ENCODE peak calls at places on chromosomes 1 and 21, in eight cellular contexts. Z is colonic mucosa; L is lung; P is cardiac muscle cell; V is MM.1S; J is SK-N-SH; O is CD8-positive, alpha-beta T cell; E is hepatocyte. A is an unnamed sample. For H3K9me3, the result is how much of the 10 kb centered on the place peaks cover.

GRCh38 chr1:89865498-89866385 is 44.9 kb downstream of the LRRC8D start:
- DNase-seq in Z (no peak), L (no peak), P (no peak), V (no peak), J (no peak), O (no peak), E (peak), A (no peak)

GRCh38 chr1:152735648-152736047 is 22.2 kb upstream of the KPRP start:
- DNase-seq in Z (no peak), L (no peak), P (no peak), V (no peak), J (no peak), O (no peak), E (no peak), A (no peak)

GRCh38 chr1:33120436-33121231 is 39.7 kb downstream of the AZIN2 start:
- DNase-seq in Z (no peak), L (no peak), P (no peak), V (no peak), J (peak), O (no peak), E (no peak), A (no peak)

GRCh38 chr1:117392776-117393175 is 25.5 kb downstream of the MAN1A2 start:
- DNase-seq in Z (no peak), L (no peak), P (no peak), V (no peak), J (no peak), O (no peak), E (no peak), A (no peak)

GRCh38 chr1:6271001-6271400 is 10.1 kb upstream of the GPR153 start:
- DNase-seq in Z (no peak), L (no peak), P (no peak), V (no peak), J (no peak), O (no peak), E (no peak), A (no peak)

GRCh38 chr1:32286763-32287162 is 5.1 kb upstream of the HDAC1 start:
- DNase-seq in Z (no peak), L (no peak), P (no peak), V (no peak), J (no peak), O (no peak), E (no peak), A (no peak)

GRCh38 chr1:221418346-221418745 is 323.5 kb downstream of the DUSP10 start:
- DNase-seq in Z (no peak), L (no peak), P (no peak), V (no peak), J (no peak), O (no peak), E (no peak), A (no peak)

GRCh38 chr1:44412591-44412990 is 7.5 kb downstream of the RNF220 start:
- DNase-seq in Z (no peak), L (no peak), P (peak), V (no peak), J (no peak), O (no peak), E (no peak), A (no peak)

GRCh38 chr1:43531906-43532584 is 1.4 kb downstream of the PTPRF start:
- DNase-seq in Z (peak), L (no peak), P (no peak), V (no peak), J (peak), O (no peak), E (no peak), A (no peak)

GRCh38 chr1:45508295-45509151 is 8.4 kb downstream of the MMACHC start:
- DNase-seq in Z (no peak), L (no peak), P (no peak), V (no peak), J (no peak), O (no peak), E (no peak), A (no peak)

GRCh38 chr1:52633291-52633754 is 355 bp downstream of the SHISAL2A start:
- DNase-seq in Z (no peak), L (no peak), P (peak), V (no peak), J (no peak), O (peak), E (peak), A (peak)

GRCh38 chr1:50779811-50780210 is 180.3 kb downstream of the FAF1 start:
- DNase-seq in Z (no peak), L (no peak), P (no peak), V (no peak), J (no peak), O (no peak), E (no peak), A (no peak)

GRCh38 chr21:44375281-44375651 is 21.8 kb downstream of the TRPM2 start:
- DNase-seq in Z (no peak), L (peak), P (no peak), V (no peak), J (no peak), O (peak), E (no peak), A (no peak)

GRCh38 chr1:218362418-218363076 is 17.4 kb downstream of the TGFB2 start:
- DNase-seq in Z (no peak), L (no peak), P (no peak), V (no peak), J (no peak), O (no peak), E (no peak), A (no peak)

GRCh38 chr1:218365600-218365999 is 20.5 kb downstream of the TGFB2 start:
- DNase-seq in Z (no peak), L (no peak), P (no peak), V (no peak), J (no peak), O (no peak), E (no peak), A (no peak)

GRCh38 chr1:218366322-218367052 is 21.4 kb downstream of the TGFB2 start:
- DNase-seq in Z (no peak), L (no peak), P (no peak), V (peak), J (no peak), O (no peak), E (no peak), A (no peak)

GRCh38 chr1:218363141-218363540 is 18.0 kb downstream of the TGFB2 start:
- DNase-seq in Z (no peak), L (no peak), P (no peak), V (no peak), J (no peak), O (no peak), E (no peak), A (no peak)

DNA sequence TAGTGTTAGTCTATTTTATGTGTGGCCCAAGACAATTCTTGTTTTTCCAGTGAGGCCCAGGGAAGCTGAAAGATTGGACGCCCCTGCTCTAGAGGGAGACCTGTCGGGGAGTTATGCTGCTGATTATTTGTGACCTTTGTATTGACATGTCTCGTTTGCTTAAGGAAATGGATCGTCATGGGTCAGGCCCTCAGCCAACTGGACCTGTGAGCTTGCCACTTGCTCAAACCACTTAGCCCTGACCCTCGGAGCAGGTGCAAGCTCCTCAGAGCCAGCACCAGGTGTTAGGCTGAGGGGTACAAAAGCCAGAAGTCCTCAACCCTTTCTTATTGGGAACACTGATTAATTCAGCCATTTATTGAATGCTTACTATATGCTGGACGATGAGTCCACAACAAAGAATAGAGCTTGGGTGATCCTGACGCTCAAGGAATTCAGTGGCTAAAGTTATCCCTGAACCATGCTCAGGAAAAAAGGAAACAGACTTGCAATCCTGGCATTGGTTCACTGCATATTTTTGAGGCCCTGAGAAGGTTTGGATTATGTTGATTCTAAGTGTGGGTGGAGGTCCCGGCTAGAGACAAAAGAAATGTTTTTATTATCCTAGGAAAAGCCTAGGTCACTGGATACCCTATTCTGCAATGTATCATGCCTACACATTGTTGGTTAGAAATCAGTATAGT is 19.0 kb downstream of the TGFB2 start:
- DNase-seq in Z (no peak), L (no peak), P (no peak), V (no peak), J (no peak), O (no peak), E (no peak), A (no peak)
- H3K27ac ChIP-seq in Z (no peak), L (no peak), P (peak), V (no peak), J (no peak), O (no peak), E (no peak), A (no peak)

GRCh38 chr1:2980073-2980791 is 41.0 kb upstream of the ACTRT2 start:
- DNase-seq in Z (no peak), L (no peak), P (no peak), V (no peak), J (no peak), O (no peak), E (no peak), A (no peak)

GRCh38 chr1:2977886-2978611 is 43.2 kb upstream of the ACTRT2 start:
- DNase-seq in Z (no peak), L (no peak), P (no peak), V (no peak), J (no peak), O (no peak), E (peak), A (no peak)

GRCh38 chr1:2980849-2981248 is 40.4 kb upstream of the ACTRT2 start:
- DNase-seq in Z (no peak), L (no peak), P (no peak), V (no peak), J (no peak), O (no peak), E (no peak), A (no peak)

GRCh38 chr1:2979191-2980072 is 41.8 kb upstream of the ACTRT2 start:
- DNase-seq in Z (no peak), L (no peak), P (no peak), V (no peak), J (peak), O (no peak), E (no peak), A (no peak)

DNA sequence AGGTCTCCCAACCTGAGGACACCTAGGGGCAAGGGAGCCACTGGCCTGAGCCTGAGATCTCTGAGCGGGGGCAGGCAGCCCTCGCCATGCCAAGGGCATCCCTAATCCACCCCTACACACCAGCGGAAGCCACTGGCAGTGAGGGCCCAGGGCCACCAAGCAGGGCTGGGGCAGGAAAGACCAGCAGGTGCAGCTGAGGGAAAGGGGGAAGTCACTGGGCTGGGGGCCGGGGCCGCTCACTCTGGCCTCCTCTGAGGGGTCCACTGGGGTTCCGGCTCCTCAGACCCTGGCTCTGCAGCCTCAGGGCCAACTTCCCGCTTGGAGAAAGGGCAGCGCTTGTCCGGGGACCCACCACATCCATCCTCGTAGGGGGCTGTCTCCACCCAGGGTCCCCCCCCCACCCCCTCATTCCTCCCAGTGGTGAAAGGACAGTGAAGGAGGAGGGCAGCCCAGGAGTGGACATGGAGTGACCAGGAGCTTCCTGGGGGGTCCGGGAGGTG is 42.5 kb upstream of the ACTRT2 start:
- DNase-seq in Z (no peak), L (no peak), P (no peak), V (no peak), J (no peak), O (no peak), E (peak), A (no peak)
- H3K9me3 ChIP-seq in Z (under half), L (under half), P (under half), V (under half), J (under half), O (under half), E (under half), A (under half)

GRCh38 chr1:183936791-183937190 is 100.7 kb downstream of the COLGALT2 start:
- DNase-seq in Z (no peak), L (no peak), P (no peak), V (no peak), J (no peak), O (no peak), E (no peak), A (no peak)
- H3K27ac ChIP-seq in Z (no peak), L (no peak), P (no peak), V (no peak), J (no peak), O (no peak), E (no peak), A (no peak)

GRCh38 chr21:41578083-41578482 is 70.1 kb upstream of the TMPRSS2 start:
- DNase-seq in Z (no peak), L (no peak), P (no peak), V (no peak), J (no peak), O (no peak), E (no peak), A (no peak)
- H3K9me3 ChIP-seq in Z (under half), L (under half), P (under half), V (under half), J (under half), O (under half), E (under half), A (under half)

GRCh38 chr1:158999301-159000069 is 10.2 kb upstream of the IFI16 start:
- DNase-seq in Z (peak), L (peak), P (peak), V (no peak), J (no peak), O (no peak), E (peak), A (no peak)

GRCh38 chr1:158998781-158999161 is 10.9 kb upstream of the IFI16 start:
- DNase-seq in Z (peak), L (peak), P (peak), V (peak), J (peak), O (peak), E (peak), A (peak)

GRCh38 chr1:158998037-158998780 is 11.5 kb upstream of the IFI16 start:
- DNase-seq in Z (no peak), L (no peak), P (no peak), V (peak), J (no peak), O (no peak), E (no peak), A (no peak)

GRCh38 chr1:159000627-159001026 is 9.1 kb upstream of the IFI16 start:
- DNase-seq in Z (peak), L (peak), P (peak), V (no peak), J (no peak), O (no peak), E (peak), A (no peak)

GRCh38 chr1:159000070-159000409 is 9.7 kb upstream of the IFI16 start:
- DNase-seq in Z (no peak), L (no peak), P (no peak), V (no peak), J (no peak), O (no peak), E (no peak), A (no peak)
- H3K27ac ChIP-seq in Z (peak), L (peak), P (peak), V (no peak), J (peak), O (no peak), E (peak), A (no peak)

DNA sequence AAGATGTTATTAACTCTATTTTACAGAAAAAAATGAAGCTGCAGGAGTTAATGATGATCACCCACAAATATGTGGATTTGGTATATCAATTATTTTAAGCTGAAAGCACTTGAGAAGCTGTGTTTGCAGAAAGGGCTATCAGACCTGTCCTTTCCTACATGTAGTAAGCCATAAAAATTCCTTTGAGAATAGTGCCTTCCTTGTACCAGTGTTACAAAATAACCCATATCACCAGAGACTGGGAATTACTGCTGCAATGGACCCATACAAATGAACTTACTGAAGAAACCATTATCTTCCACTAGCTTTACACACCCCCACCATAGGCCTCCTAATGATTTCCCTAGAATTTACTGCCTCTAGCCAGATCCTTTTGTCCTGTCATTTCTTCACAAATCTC is 99.2 kb upstream of the ZRANB2 start:
- DNase-seq in Z (no peak), L (no peak), P (no peak), V (no peak), J (no peak), O (no peak), E (peak), A (no peak)
- H3K9me3 ChIP-seq in Z (under half), L (under half), P (under half), V (under half), J (under half), O (under half), E (under half), A (under half)

GRCh38 chr1:203323587-203323986 is 18.3 kb downstream of the BTG2 start:
- DNase-seq in Z (no peak), L (no peak), P (no peak), V (no peak), J (no peak), O (no peak), E (no peak), A (no peak)
- H3K27ac ChIP-seq in Z (peak), L (no peak), P (no peak), V (peak), J (no peak), O (peak), E (peak), A (peak)

GRCh38 chr1:2942410-2942809 is 78.9 kb upstream of the ACTRT2 start:
- DNase-seq in Z (no peak), L (no peak), P (no peak), V (no peak), J (no peak), O (no peak), E (no peak), A (no peak)

GRCh38 chr1:2940178-2940577 is 81.1 kb upstream of the ACTRT2 start:
- DNase-seq in Z (no peak), L (no peak), P (no peak), V (no peak), J (no peak), O (no peak), E (no peak), A (no peak)

GRCh38 chr1:2941907-2942306 is 79.4 kb upstream of the ACTRT2 start:
- DNase-seq in Z (no peak), L (no peak), P (no peak), V (no peak), J (no peak), O (no peak), E (no peak), A (no peak)

GRCh38 chr1:2939041-2939552 is 82.2 kb upstream of the ACTRT2 start:
- DNase-seq in Z (no peak), L (no peak), P (no peak), V (no peak), J (no peak), O (no peak), E (no peak), A (no peak)

GRCh38 chr1:2941040-2941439 is 80.2 kb upstream of the ACTRT2 start:
- DNase-seq in Z (no peak), L (no peak), P (no peak), V (no peak), J (no peak), O (no peak), E (no peak), A (no peak)
- H3K9me3 ChIP-seq in Z (under half), L (under half), P (under half), V (under half), J (under half), O (under half), E (under half), A (under half)

GRCh38 chr1:170804419-170804818 is 130.9 kb upstream of the MROH9 start:
- DNase-seq in Z (no peak), L (no peak), P (no peak), V (no peak), J (no peak), O (no peak), E (no peak), A (no peak)

GRCh38 chr1:170808229-170808870 is 127.0 kb upstream of the MROH9 start:
- DNase-seq in Z (no peak), L (no peak), P (no peak), V (no peak), J (no peak), O (no peak), E (no peak), A (no peak)

GRCh38 chr1:170804879-170805278 is 130.5 kb upstream of the MROH9 start:
- DNase-seq in Z (no peak), L (no peak), P (no peak), V (no peak), J (no peak), O (no peak), E (no peak), A (no peak)

GRCh38 chr1:170807432-170807831 is 127.9 kb upstream of the MROH9 start:
- DNase-seq in Z (no peak), L (no peak), P (no peak), V (no peak), J (no peak), O (no peak), E (no peak), A (no peak)

DNA sequence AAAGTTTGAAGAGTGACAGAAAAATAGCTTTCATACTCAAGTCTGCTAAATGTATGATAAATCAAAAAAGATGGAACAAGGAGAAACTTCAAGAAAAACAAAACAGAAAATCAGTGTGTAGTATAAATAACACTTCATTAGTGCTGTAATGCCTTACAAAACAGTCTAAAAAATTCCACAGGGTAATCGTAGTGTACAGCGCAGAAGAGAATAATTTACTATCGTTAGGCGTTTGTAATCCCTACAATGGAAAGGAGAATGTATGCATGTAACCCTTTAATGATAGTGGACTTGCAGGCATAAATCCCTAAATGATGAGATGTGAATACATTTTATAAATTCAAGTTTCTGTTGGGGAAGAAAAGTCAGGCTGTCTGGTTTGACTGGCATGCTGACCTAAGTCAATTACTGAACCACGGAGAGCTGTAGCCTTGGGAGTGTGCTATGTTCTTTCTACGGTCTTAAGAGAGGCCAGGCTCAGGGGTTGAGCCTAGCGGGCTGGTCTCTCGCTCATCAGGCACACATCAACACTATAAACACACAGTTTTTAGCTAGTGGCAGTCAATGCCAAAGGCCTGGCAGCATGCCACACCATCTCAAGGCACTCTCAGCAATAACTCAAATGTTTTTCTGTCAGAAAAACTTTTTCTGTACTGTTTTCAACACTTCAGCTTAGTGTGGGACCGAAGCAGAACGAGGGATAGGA is 129.2 kb upstream of the MROH9 start:
- DNase-seq in Z (no peak), L (no peak), P (peak), V (no peak), J (no peak), O (no peak), E (peak), A (no peak)
- H3K27ac ChIP-seq in Z (no peak), L (no peak), P (no peak), V (no peak), J (peak), O (no peak), E (peak), A (no peak)

GRCh38 chr1:163422738-163423404 is 101.1 kb downstream of the NUF2 start:
- DNase-seq in Z (no peak), L (no peak), P (no peak), V (no peak), J (no peak), O (no peak), E (no peak), A (peak)

GRCh38 chr1:163427336-163427735 is 105.6 kb downstream of the NUF2 start:
- DNase-seq in Z (no peak), L (no peak), P (no peak), V (no peak), J (no peak), O (no peak), E (no peak), A (no peak)
- H3K9me3 ChIP-seq in Z (under half), L (under half), P (under half), V (under half), J (under half), O (under half), E (under half), A (under half)

A was measured in WERI-Rb-1.